ENCODE peak calls at places on chromosomes 16 and 17, in nine cellular contexts. A is endothelial cell, Z is AG09319, C is heart left ventricle, I is lung, H is progenitor cell of endocrine pancreas, F is fibroblast of pulmonary artery, G is AG10803, D is sigmoid colon. J is an unnamed sample.

GRCh38 chr17:45326566-45326965 is 9.7 kb upstream of the MAP3K14 start:
- DNase-seq in H (no peak), Z (no peak), F (no peak), G (no peak), D (peak; percentile 4), C (no peak), I (no peak), A (no peak), J (no peak)

GRCh38 chr17:58329808-58330543 is 1.4 kb upstream of the TSPOAP1 start:
- DNase-seq in I (no peak), H (no peak), F (no peak), D (no peak), C (no peak), A (no peak), Z (no peak), G (no peak), J (no peak)

GRCh38 chr17:43461185-43461584 is 22.6 kb upstream of the DHX8 start:
- DNase-seq in I (no peak), G (no peak), Z (no peak), H (no peak), F (no peak), D (no peak), A (no peak), C (no peak), J (no peak)

GRCh38 chr16:56710181-56710737 is 19.7 kb upstream of the NUP93 start:
- DNase-seq in Z (no peak), G (no peak), I (no peak), C (no peak), A (no peak), H (no peak), D (no peak), F (no peak), J (no peak)

GRCh38 chr17:81512984-81513668 is 527 bp upstream of the ACTG1 start:
- DNase-seq in D (peak; percentile 92), A (peak; percentile 58), F (peak; percentile 57), Z (no peak), G (peak; percentile 55), C (no peak), I (peak; percentile 70), H (peak; percentile 54), J (no peak)

GRCh38 chr17:40562841-40563370 is 2.4 kb downstream of the CCR7 start:
- DNase-seq in C (no peak), G (no peak), F (no peak), A (no peak), H (no peak), I (no peak), Z (no peak), D (no peak), J (no peak)

GRCh38 chr17:43713494-43714162 is 45.0 kb downstream of the SOST start:
- DNase-seq in G (no peak), D (no peak), C (peak; percentile 66), H (peak; percentile 32), I (no peak), Z (no peak), A (peak; percentile 51), F (peak; percentile 26), J (no peak)

GRCh38 chr17:37299257-37299985 is 76.4 kb upstream of the C17orf78 start:
- DNase-seq in Z (no peak), D (no peak), I (no peak), C (no peak), H (no peak), G (peak; percentile 13), F (peak; percentile 26), A (no peak), J (no peak)

GRCh38 chr16:76226011-76226410 is 51.2 kb upstream of the CNTNAP4 start:
- DNase-seq in C (no peak), H (no peak), A (no peak), F (no peak), G (no peak), Z (no peak), D (no peak), I (no peak), J (no peak)

GRCh38 chr16:19520861-19521331 is 1.0 kb downstream of the GDE1 start:
- DNase-seq in H (no peak), G (no peak), I (no peak), D (no peak), C (no peak), A (no peak), F (peak; percentile 17), Z (no peak), J (no peak)

GRCh38 chr17:65349916-65350315 is 211.5 kb downstream of the AXIN2 start:
- DNase-seq in Z (no peak), C (no peak), A (no peak), D (no peak), I (no peak), H (no peak), G (no peak), F (no peak), J (no peak)

GRCh38 chr16:77322757-77323156 is 112.1 kb downstream of the ADAMTS18 start:
- DNase-seq in F (no peak), D (no peak), H (no peak), A (no peak), Z (no peak), C (no peak), G (no peak), I (no peak), J (no peak)

GRCh38 chr17:17511293-17511741 is 15.1 kb upstream of the RASD1 start:
- DNase-seq in D (no peak), G (no peak), A (no peak), Z (no peak), C (peak; percentile 34), F (no peak), H (no peak), I (no peak), J (no peak)

GRCh38 chr17:55238931-55239297 is 25.8 kb upstream of the HLF start:
- DNase-seq in C (no peak), F (no peak), Z (no peak), A (no peak), H (no peak), I (no peak), D (no peak), G (no peak), J (no peak)

GRCh38 chr16:62955033-62955349 is 918.8 kb upstream of the CDH8 start:
- DNase-seq in H (no peak), I (no peak), D (no peak), A (no peak), F (no peak), C (no peak), Z (no peak), G (no peak), J (no peak)

GRCh38 chr17:75591722-75592302 is 4.2 kb downstream of the MYO15B start:
- DNase-seq in C (no peak), F (no peak), G (no peak), A (no peak), H (no peak), Z (no peak), I (no peak), D (peak; percentile 53), J (no peak)

DNA sequence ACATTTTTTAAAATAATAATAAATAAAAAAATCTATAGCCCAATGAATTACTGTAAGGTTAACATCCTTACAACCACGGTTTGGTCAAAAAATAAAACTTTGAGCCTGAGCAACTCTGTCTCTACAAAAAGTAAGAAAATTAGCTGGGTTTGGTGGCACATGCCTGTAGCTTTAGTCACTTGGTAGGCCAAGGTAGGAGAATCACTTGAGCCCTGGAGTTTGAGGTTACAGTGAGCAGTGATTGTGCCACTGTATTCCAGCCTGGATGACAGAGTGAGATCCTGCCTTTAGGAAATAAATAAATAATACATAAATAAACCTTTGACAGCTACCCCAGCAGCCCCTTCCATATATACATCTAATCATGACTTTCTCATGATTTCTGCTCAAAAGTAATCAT is 26.9 kb upstream of the PHAF1 start:
- DNase-seq in F (no peak), C (no peak), A (no peak), Z (no peak), I (no peak), H (no peak), G (peak; percentile 31), D (no peak), J (no peak)
- TF ChIP-seq CTCF in F (no peak), C (no peak), A (no peak), Z (no peak), I (no peak), H (no peak), G (no peak), D (no peak), J (no peak)

GRCh38 chr17:49779730-49780220 is 8.7 kb upstream of the KAT7 start:
- DNase-seq in G (peak; percentile 99), Z (peak; percentile 49), I (no peak), C (no peak), A (peak; percentile 25), D (no peak), H (no peak), F (peak; percentile 88), J (no peak)
- TF ChIP-seq CTCF in G (peak; percentile 70), Z (peak; percentile 66), I (peak; percentile 64), C (peak; percentile 74), A (no peak), D (no peak), H (peak; percentile 34), F (peak; percentile 73), J (no peak)

DNA sequence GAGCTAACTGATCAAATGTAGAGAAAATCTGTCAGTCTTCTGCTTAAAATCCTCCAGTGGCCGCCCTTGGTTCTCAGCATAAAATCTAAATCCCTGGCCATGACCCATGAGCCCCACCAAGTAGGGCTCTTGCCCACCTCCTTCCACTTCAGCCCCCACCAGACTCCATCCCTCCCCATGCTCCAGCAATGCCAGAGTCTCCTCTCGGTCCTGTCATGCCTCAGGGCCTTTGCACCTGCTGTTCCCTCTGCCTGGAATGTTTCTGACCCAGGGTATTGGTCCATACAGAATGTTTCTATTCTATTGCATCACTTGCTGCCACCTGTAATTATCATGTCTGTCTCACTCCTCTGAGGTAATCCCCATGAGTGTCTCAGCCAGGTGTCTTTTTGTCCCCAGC is 22.4 kb downstream of the FA2H start:
- DNase-seq in G (no peak), Z (no peak), H (no peak), A (no peak), D (no peak), C (no peak), F (no peak), I (no peak), J (no peak)
- TF ChIP-seq CTCF in G (no peak), Z (no peak), H (no peak), A (no peak), D (no peak), C (no peak), F (no peak), I (no peak), J (no peak)

DNA sequence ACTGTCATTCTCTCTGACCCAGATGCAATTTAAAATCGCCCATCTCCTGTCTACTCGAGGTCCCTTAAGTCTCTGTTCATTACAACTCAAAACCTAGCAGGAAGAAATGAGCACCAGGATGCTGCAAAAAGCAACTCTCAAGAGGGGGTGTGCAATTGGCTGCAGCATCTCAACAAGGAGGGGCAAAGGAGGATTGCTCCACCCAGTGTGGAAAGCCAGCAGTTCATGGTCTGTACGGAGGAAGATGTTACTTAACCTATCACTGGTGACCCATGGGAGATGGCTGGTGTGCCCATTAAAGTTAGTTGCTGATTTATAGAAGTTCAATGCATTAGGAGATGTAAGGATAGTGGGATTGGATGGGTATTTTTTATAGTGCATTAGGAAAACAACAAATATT is 147.4 kb downstream of the CDK5R1 start:
- DNase-seq in I (no peak), C (no peak), Z (no peak), H (no peak), F (no peak), G (no peak), A (no peak), D (no peak), J (no peak)
- TF ChIP-seq CTCF in I (no peak), C (no peak), Z (no peak), H (no peak), F (no peak), G (no peak), A (no peak), D (no peak), J (no peak)